ENCODE peak calls at places on chromosome 19, in nine cellular contexts. G is tibial artery, M is tibial nerve, P is PC-9, F is aorta, L is endothelial cell of umbilical vein, Y is endodermal cell, Q is fibroblast of lung, U is spleen. T is an unnamed sample.

GRCh38 chr19:1249298-1249989 is 1.1 kb downstream of the MIDN start:
- DNase-seq in P (peak; percentile 90), U (peak; percentile 97), F (peak; percentile 96), Y (peak; percentile 97), G (peak; percentile 98), Q (peak; percentile 97), M (peak; percentile 92), L (peak; percentile 94), T (peak; percentile 96)

GRCh38 chr19:2084993-2085720 is 11.0 kb downstream of the MOB3A start:
- DNase-seq in L (peak; percentile 34), G (no peak), M (peak; percentile 60), U (peak; percentile 97), F (peak; percentile 87), Y (no peak), Q (no peak), P (no peak), T (no peak)

GRCh38 chr19:36604656-36605100 is 435 bp upstream of the ZNF382 start:
- DNase-seq in Y (peak; percentile 60), L (peak; percentile 55), M (peak; percentile 9), Q (peak; percentile 17), P (no peak), F (peak; percentile 74), U (peak; percentile 93), G (peak; percentile 83), T (no peak)

GRCh38 chr19:51607920-51608562 is 22.2 kb downstream of the SIGLEC5 start:
- DNase-seq in P (peak; percentile 82), M (peak; percentile 82), L (peak; percentile 60), Y (peak; percentile 97), U (peak; percentile 94), F (peak; percentile 92), G (peak; percentile 76), Q (peak; percentile 64), T (peak; percentile 26)

GRCh38 chr19:51394045-51394836 is 3.9 kb upstream of the C19orf84 start:
- DNase-seq in L (peak; percentile 91), P (peak; percentile 94), Q (peak; percentile 99), U (peak; percentile 95), F (peak; percentile 96), G (peak; percentile 94), Y (peak; percentile 99), M (peak; percentile 94), T (peak; percentile 94)

GRCh38 chr19:32404213-32404938 is 1.2 kb upstream of the DPY19L3 start:
- DNase-seq in U (peak; percentile 81), G (no peak), Q (no peak), F (no peak), P (no peak), L (no peak), Y (peak; percentile 59), M (no peak), T (no peak)

GRCh38 chr19:19514881-19515763 is at the start of gene TSSK6:
- DNase-seq in F (no peak), U (peak; percentile 81), P (no peak), M (no peak), Y (no peak), L (no peak), G (no peak), Q (no peak), T (no peak)

GRCh38 chr19:50361290-50362029 is 4.0 kb downstream of the NAPSA start:
- DNase-seq in G (no peak), U (no peak), L (no peak), P (no peak), F (no peak), Q (no peak), Y (peak; percentile 61), M (no peak), T (no peak)

GRCh38 chr19:31113250-31113685 is 236.0 kb downstream of the TSHZ3 start:
- DNase-seq in L (no peak), Q (no peak), P (no peak), U (no peak), G (no peak), Y (no peak), F (no peak), M (no peak), T (peak; percentile 93)

GRCh38 chr19:15194938-15195337 is 5.9 kb downstream of the NOTCH3 start:
- DNase-seq in Y (no peak), P (no peak), U (no peak), M (no peak), Q (no peak), F (peak; percentile 83), G (peak; percentile 82), L (no peak), T (no peak)
- H3K27ac ChIP-seq in Y (peak overlapping the region; percentile 51), P (peak overlapping the region; percentile 82), U (no peak overlapping the region), M (no peak overlapping the region), Q (peak overlapping the region; percentile 26), F (peak overlapping the region; percentile 64), G (peak overlapping the region; percentile 99), L (no peak overlapping the region), T (no peak overlapping the region)

GRCh38 chr19:23461120-23461519 is 65.8 kb upstream of the ZNF91 start:
- DNase-seq in F (no peak), Q (no peak), L (no peak), U (no peak), G (no peak), Y (no peak), P (no peak), M (no peak), T (no peak)
- H3K9me3 ChIP-seq in F (peaks cover 2% of the 10 kb centered on the region), Q (no peaks in the 10 kb centered on the region), L (no peaks in the 10 kb centered on the region), U (peaks cover 76% of the 10 kb centered on the region), G (no peaks in the 10 kb centered on the region), Y (peaks cover 36% of the 10 kb centered on the region), P (peaks cover 22% of the 10 kb centered on the region), M (no peaks in the 10 kb centered on the region), T (no peaks in the 10 kb centered on the region)

DNA sequence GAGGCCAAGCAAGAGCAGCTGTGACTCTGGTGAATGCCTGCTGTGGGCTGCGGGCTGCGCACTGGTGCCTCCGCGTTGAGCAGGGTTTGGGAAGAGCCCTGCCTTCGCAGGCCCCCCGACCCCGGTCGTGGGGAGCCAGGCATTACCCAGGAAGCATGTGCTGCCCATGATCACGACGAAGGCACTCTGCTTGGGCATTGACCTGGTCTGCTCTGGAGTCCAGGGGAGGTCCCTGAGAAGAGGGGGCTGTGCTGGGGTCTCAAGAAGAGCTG is 19.2 kb downstream of the RANBP3 start:
- DNase-seq in L (no peak), F (peak; percentile 40), Q (no peak), G (no peak), Y (no peak), P (no peak), M (no peak), U (no peak), T (no peak)
- H3K4me1 ChIP-seq in L (peaks cover 28% of the 10 kb centered on the region), F (no peaks in the 10 kb centered on the region), Q (peaks cover 35% of the 10 kb centered on the region), G (peaks cover 65% of the 10 kb centered on the region), Y (no peaks in the 10 kb centered on the region), P (no peaks in the 10 kb centered on the region), M (peaks cover 7% of the 10 kb centered on the region), U (peaks cover 97% of the 10 kb centered on the region), T (peaks cover 27% of the 10 kb centered on the region)

GRCh38 chr19:47506459-47506858 is 8.4 kb downstream of the NAPA start:
- DNase-seq in Y (no peak), M (no peak), F (no peak), U (no peak), G (no peak), L (no peak), P (no peak), Q (no peak), T (no peak)
- H3K27ac ChIP-seq in Y (no peak overlapping the region), M (no peak overlapping the region), F (no peak overlapping the region), U (no peak overlapping the region), G (no peak overlapping the region), L (no peak overlapping the region), P (no peak overlapping the region), Q (no peak overlapping the region), T (no peak overlapping the region)

DNA sequence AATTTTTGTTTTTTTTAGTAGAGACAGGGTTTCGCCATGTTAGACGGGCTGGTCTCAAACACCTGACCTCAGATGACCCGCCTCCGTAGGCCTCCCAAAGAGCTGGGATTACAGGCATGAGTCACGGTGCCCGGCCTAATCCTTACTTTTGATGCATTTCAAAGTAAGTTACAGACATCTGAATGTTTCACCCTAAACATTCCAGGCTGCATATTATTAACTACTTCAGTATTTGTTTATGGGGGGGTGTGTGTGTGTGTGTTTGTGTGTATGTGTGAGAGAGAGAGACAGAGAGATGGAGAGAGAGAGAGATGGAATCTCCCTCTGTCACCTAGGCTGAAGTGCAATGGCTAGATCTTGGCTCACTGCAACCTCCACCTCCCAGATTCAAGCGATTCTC is 13.1 kb downstream of the SULT2B1 start:
- DNase-seq in L (no peak), G (no peak), Y (peak; percentile 57), F (no peak), M (no peak), P (peak; percentile 31), U (no peak), Q (peak; percentile 54), T (peak; percentile 88)
- H3K9me3 ChIP-seq in L (no peaks in the 10 kb centered on the region), G (no peaks in the 10 kb centered on the region), Y (no peaks in the 10 kb centered on the region), F (no peaks in the 10 kb centered on the region), M (no peaks in the 10 kb centered on the region), P (no peaks in the 10 kb centered on the region), U (no peaks in the 10 kb centered on the region), Q (no peaks in the 10 kb centered on the region), T (no peaks in the 10 kb centered on the region)

GRCh38 chr19:15318241-15318691 is 14.1 kb downstream of the BRD4 start:
- DNase-seq in F (no peak), M (no peak), U (no peak), L (no peak), Q (peak; percentile 55), G (no peak), P (no peak), Y (no peak), T (no peak)
- H3K4me1 ChIP-seq in F (peaks cover 7% of the 10 kb centered on the region), M (peaks cover 4% of the 10 kb centered on the region), U (peaks cover 100% of the 10 kb centered on the region), L (peaks cover 8% of the 10 kb centered on the region), Q (peaks cover 45% of the 10 kb centered on the region), G (peaks cover 88% of the 10 kb centered on the region), P (peaks cover 40% of the 10 kb centered on the region), Y (peaks cover 23% of the 10 kb centered on the region), T (peaks cover 62% of the 10 kb centered on the region)

GRCh38 chr19:3370214-3370720 is 3.9 kb downstream of the NFIC start:
- DNase-seq in G (no peak), L (no peak), P (no peak), F (no peak), M (no peak), Y (no peak), Q (peak; percentile 54), U (no peak), T (no peak)
- H3K27ac ChIP-seq in G (peak overlapping the region; percentile 100), L (no peak overlapping the region), P (no peak overlapping the region), F (peak overlapping the region; percentile 81), M (peak overlapping the region; percentile 97), Y (no peak overlapping the region), Q (peak overlapping the region; percentile 84), U (peak overlapping the region; percentile 86), T (no peak overlapping the region)

GRCh38 chr19:29129148-29129547 is 83.8 kb downstream of the UQCRFS1 start:
- DNase-seq in U (no peak), Q (no peak), G (no peak), F (no peak), M (no peak), L (no peak), Y (no peak), P (no peak), T (no peak)

DNA sequence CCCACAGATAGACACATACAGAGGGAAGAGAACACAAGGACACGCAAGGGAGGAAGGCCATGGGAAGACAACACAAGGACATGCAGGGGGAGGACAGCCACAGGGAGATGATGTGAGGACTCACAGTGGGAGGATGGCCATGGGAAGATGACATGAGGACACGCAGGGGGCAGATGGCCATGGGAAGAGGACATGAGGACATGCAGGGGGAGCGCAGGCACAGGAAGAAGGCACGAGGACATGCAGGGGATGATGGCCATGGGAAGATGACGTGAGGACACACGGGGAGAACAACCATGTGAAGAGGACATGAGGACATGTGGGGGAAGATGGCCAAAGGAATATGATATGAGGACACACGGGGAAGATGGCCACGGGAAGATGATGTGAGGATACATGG is 84.7 kb downstream of the UQCRFS1 start:
- DNase-seq in U (no peak), Q (no peak), L (no peak), G (no peak), P (no peak), Y (no peak), F (no peak), M (no peak), T (no peak)
- H3K9me3 ChIP-seq in U (peaks cover 34% of the 10 kb centered on the region), Q (no peaks in the 10 kb centered on the region), L (peaks cover 3% of the 10 kb centered on the region), G (peaks cover 8% of the 10 kb centered on the region), P (no peaks in the 10 kb centered on the region), Y (peaks cover 20% of the 10 kb centered on the region), F (peaks cover 3% of the 10 kb centered on the region), M (no peaks in the 10 kb centered on the region), T (no peaks in the 10 kb centered on the region)

GRCh38 chr19:17525141-17525540 is 13.7 kb downstream of the PGLS start:
- DNase-seq in U (no peak), G (no peak), Q (no peak), M (no peak), L (no peak), P (no peak), F (no peak), Y (peak; percentile 36), T (no peak)
- H3K4me1 ChIP-seq in U (peaks cover 57% of the 10 kb centered on the region), G (peaks cover 5% of the 10 kb centered on the region), Q (no peaks in the 10 kb centered on the region), M (no peaks in the 10 kb centered on the region), L (peaks cover 8% of the 10 kb centered on the region), P (no peaks in the 10 kb centered on the region), F (no peaks in the 10 kb centered on the region), Y (no peaks in the 10 kb centered on the region), T (no peaks in the 10 kb centered on the region)